ENCODE peak calls at places on chromosomes 1 and 21, in eight cellular contexts. C is iPS DF 6.9; Y is CD8-positive, alpha-beta memory T cell; R is esophagus squamous epithelium; J is skeletal muscle cell; G is fibroblast of villous mesenchyme; A is tibial artery; L is fibroblast of lung. E is an unnamed sample.

GRCh38 chr1:203534526-203534925 is 40.6 kb downstream of the OPTC start:
- DNase-seq in J (peak), C (no peak), L (peak), A (peak), Y (no peak), G (peak), R (no peak), E (peak)

GRCh38 chr1:51930329-51930728 is 51.8 kb upstream of the NRDC start:
- DNase-seq in L (no peak), R (no peak), G (no peak), C (no peak), A (no peak), J (no peak), Y (no peak), E (no peak)

GRCh38 chr21:33262921-33263320 is 3.2 kb upstream of the IL10RB start:
- DNase-seq in J (no peak), R (no peak), Y (no peak), L (no peak), G (no peak), A (no peak), C (no peak), E (no peak)

GRCh38 chr1:200895801-200896570 is 1.3 kb downstream of the INAVA start:
- DNase-seq in A (no peak), L (no peak), G (no peak), C (no peak), J (no peak), R (no peak), Y (no peak), E (no peak)

GRCh38 chr21:14762309-14762708 is 216.2 kb upstream of the SAMSN1 start:
- DNase-seq in L (no peak), G (no peak), R (no peak), Y (no peak), J (no peak), C (no peak), A (no peak), E (no peak)

GRCh38 chr1:11564237-11564636 is 85.3 kb downstream of the DISP3 start:
- DNase-seq in C (no peak), Y (no peak), A (no peak), J (no peak), L (no peak), G (no peak), R (no peak), E (no peak)

GRCh38 chr1:225712391-225712790 is 59.5 kb upstream of the ENAH start:
- DNase-seq in Y (no peak), L (no peak), J (no peak), G (peak), R (no peak), C (no peak), A (no peak), E (no peak)

GRCh38 chr1:5481889-5482288 is 510.3 kb downstream of the NPHP4 start:
- DNase-seq in C (no peak), L (no peak), J (no peak), R (no peak), G (no peak), Y (peak), A (no peak), E (no peak)

GRCh38 chr1:14794136-14794768 is 195.8 kb downstream of the KAZN start:
- DNase-seq in J (no peak), R (no peak), L (peak), C (no peak), A (no peak), Y (no peak), G (no peak), E (no peak)

GRCh38 chr1:60428161-60428560 is 354.6 kb upstream of the C1orf87 start:
- DNase-seq in C (no peak), L (no peak), R (no peak), A (no peak), J (peak), G (peak), Y (no peak), E (no peak)

GRCh38 chr1:41776896-41777431 is 141.8 kb downstream of the HIVEP3 start:
- DNase-seq in C (no peak), Y (no peak), A (no peak), L (no peak), G (no peak), R (no peak), J (no peak), E (no peak)

GRCh38 chr1:40187399-40187798 is 26.2 kb downstream of the RLF start:
- DNase-seq in J (no peak), C (no peak), A (no peak), L (peak), R (no peak), Y (no peak), G (no peak), E (no peak)

GRCh38 chr1:213995603-213996002 is 7.8 kb downstream of the PROX1 start:
- DNase-seq in R (no peak), C (no peak), A (no peak), Y (no peak), J (no peak), L (no peak), G (no peak), E (no peak)

GRCh38 chr1:200867018-200867811 is 5.6 kb upstream of the GPR25 start:
- DNase-seq in J (no peak), G (peak), Y (no peak), R (no peak), C (no peak), L (peak), A (no peak), E (no peak)

GRCh38 chr1:167797005-167797404 is 75.2 kb downstream of the MPZL1 start:
- DNase-seq in R (no peak), G (peak), C (no peak), Y (no peak), J (peak), A (peak), L (peak), E (peak)

GRCh38 chr1:245304698-245305097 is 149.9 kb downstream of the KIF26B start:
- DNase-seq in J (no peak), C (no peak), A (no peak), Y (no peak), L (no peak), R (no peak), G (no peak), E (no peak)

GRCh38 chr21:39581414-39581813 is 31.3 kb upstream of the B3GALT5 start:
- DNase-seq in A (no peak), C (no peak), G (no peak), Y (no peak), J (no peak), L (no peak), R (no peak), E (no peak)

GRCh38 chr1:21117159-21117953 is 59.3 kb downstream of the EIF4G3 start:
- DNase-seq in G (no peak), Y (no peak), J (no peak), A (no peak), C (no peak), L (no peak), R (no peak), E (no peak)

GRCh38 chr1:205458777-205459566 is 3.1 kb upstream of the BLACAT1 start:
- DNase-seq in L (peak), G (peak), J (peak), Y (no peak), A (no peak), R (no peak), C (no peak), E (no peak)

GRCh38 chr1:7891804-7892203 is 38.9 kb upstream of the UTS2 start:
- DNase-seq in C (no peak), G (no peak), L (no peak), A (no peak), R (no peak), J (no peak), Y (no peak), E (no peak)

GRCh38 chr1:109802136-109802900 is 38.6 kb upstream of the EPS8L3 start:
- DNase-seq in J (no peak), Y (peak), R (no peak), C (no peak), G (no peak), A (no peak), L (no peak), E (no peak)

GRCh38 chr21:17491716-17492414 is 21.0 kb upstream of the CXADR start:
- DNase-seq in A (peak), G (peak), J (peak), C (no peak), R (no peak), Y (no peak), L (peak), E (peak)

GRCh38 chr1:204439976-204440375 is 28.4 kb upstream of the PPP1R15B start:
- DNase-seq in R (no peak), J (no peak), A (no peak), C (no peak), Y (no peak), L (no peak), G (no peak), E (no peak)

GRCh38 chr1:102833171-102833570 is 275.2 kb downstream of the COL11A1 start:
- DNase-seq in Y (no peak), R (no peak), L (no peak), C (no peak), A (no peak), J (no peak), G (no peak), E (no peak)

GRCh38 chr1:157948547-157949152 is 44.8 kb upstream of the KIRREL1 start:
- DNase-seq in A (no peak), L (peak), G (peak), R (no peak), C (peak), J (no peak), Y (no peak), E (no peak)

GRCh38 chr1:223733898-223734852 is 21.8 kb downstream of the CAPN2 start:
- DNase-seq in C (no peak), R (no peak), A (no peak), L (no peak), G (no peak), Y (no peak), J (no peak), E (no peak)

GRCh38 chr1:157286646-157287420 is 148.6 kb upstream of the ETV3 start:
- DNase-seq in R (no peak), Y (no peak), C (no peak), L (no peak), J (no peak), A (no peak), G (no peak), E (no peak)

GRCh38 chr1:8427986-8428385 is 110.1 kb downstream of the SLC45A1 start:
- DNase-seq in J (no peak), L (no peak), R (no peak), G (no peak), A (peak), Y (no peak), C (no peak), E (no peak)

GRCh38 chr1:33143181-33143580 is 38.7 kb downstream of the TRIM62 start:
- DNase-seq in Y (no peak), G (peak), R (no peak), J (no peak), A (no peak), L (peak), C (no peak), E (no peak)

GRCh38 chr1:164659621-164660414 is 100.8 kb downstream of the PBX1 start:
- DNase-seq in L (no peak), C (no peak), Y (no peak), J (no peak), R (no peak), A (no peak), G (no peak), E (no peak)

GRCh38 chr1:3727042-3727824 is 25.0 kb upstream of the CCDC27 start:
- DNase-seq in C (no peak), Y (no peak), R (no peak), G (no peak), A (no peak), L (no peak), J (no peak), E (no peak)

GRCh38 chr1:89721351-89721750 is 88.4 kb downstream of the LRRC8C start:
- DNase-seq in L (peak), Y (no peak), C (no peak), R (no peak), J (no peak), G (peak), A (no peak), E (no peak)

GRCh38 chr1:35539073-35539823 is 18.0 kb downstream of the KIAA0319L start:
- DNase-seq in Y (no peak), L (peak), R (no peak), C (no peak), J (no peak), A (no peak), G (peak), E (no peak)

GRCh38 chr1:167185062-167185461 is 35.6 kb upstream of the POU2F1 start:
- DNase-seq in A (no peak), G (no peak), Y (no peak), C (no peak), J (no peak), R (no peak), L (no peak), E (no peak)

GRCh38 chr1:174892016-174892415 is 107.7 kb upstream of the CACYBP start:
- DNase-seq in C (no peak), Y (no peak), L (no peak), G (no peak), A (no peak), R (no peak), J (no peak), E (no peak)

GRCh38 chr1:248631354-248632041 is 3.4 kb downstream of the OR2T11 start:
- DNase-seq in Y (no peak), J (no peak), G (no peak), R (no peak), L (no peak), A (no peak), C (no peak), E (no peak)

GRCh38 chr1:41498809-41499208 is 14.3 kb upstream of the EDN2 start:
- DNase-seq in R (no peak), A (no peak), L (peak), Y (no peak), C (no peak), J (no peak), G (no peak), E (no peak)

GRCh38 chr1:101130673-101131072 is 105.1 kb upstream of the DPH5 start:
- DNase-seq in G (no peak), C (no peak), L (peak), R (no peak), Y (no peak), A (no peak), J (no peak), E (peak)

GRCh38 chr1:24927886-24928630 is 2.0 kb downstream of the RUNX3 start:
- DNase-seq in J (no peak), C (no peak), R (no peak), G (peak), L (no peak), A (no peak), Y (no peak), E (no peak)

GRCh38 chr1:24929091-24929875 is 793 bp downstream of the RUNX3 start:
- DNase-seq in C (no peak), R (no peak), G (no peak), A (no peak), L (no peak), Y (peak), J (no peak), E (no peak)

GRCh38 chr1:24927473-24927872 is 2.6 kb downstream of the RUNX3 start:
- DNase-seq in C (no peak), Y (no peak), R (no peak), G (no peak), J (no peak), A (no peak), L (no peak), E (no peak)

GRCh38 chr1:24929876-24930702 is at the start of gene RUNX3:
- DNase-seq in G (no peak), L (no peak), R (peak), C (no peak), A (peak), J (no peak), Y (peak), E (no peak)

DNA sequence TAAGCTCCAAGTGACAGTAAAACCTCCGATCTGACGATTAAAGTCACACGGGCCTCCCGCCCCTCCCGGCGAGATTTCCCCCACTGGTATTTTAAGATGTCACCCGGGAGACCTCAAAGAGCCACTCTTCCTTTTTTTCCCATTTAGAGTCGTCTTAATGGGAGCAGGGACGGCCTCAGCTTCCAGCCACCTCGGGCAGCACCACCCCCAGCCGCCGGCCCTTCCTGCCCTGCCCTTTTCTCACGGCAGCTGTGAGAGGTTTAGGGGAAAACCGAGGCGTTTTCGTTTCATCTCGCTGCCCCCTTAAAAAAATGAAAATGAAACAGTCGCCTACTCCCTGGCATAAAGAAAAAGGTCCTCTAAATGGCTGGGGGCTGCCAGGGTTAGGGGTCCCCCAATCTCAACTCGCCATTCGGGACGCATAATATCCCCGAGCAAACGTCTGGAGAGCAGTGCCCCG is 1.4 kb downstream of the RUNX3 start:
- DNase-seq in L (no peak), C (no peak), Y (no peak), G (no peak), R (no peak), A (no peak), J (no peak), E (no peak)
- H3K4me3 ChIP-seq in L (peak), C (peak), Y (peak), G (no peak), R (peak), A (peak), J (peak), E (no peak)

GRCh38 chr1:22863766-22864165 is 108.9 kb downstream of the LACTBL1 start:
- DNase-seq in G (no peak), J (no peak), Y (no peak), C (no peak), R (no peak), A (no peak), L (no peak), E (no peak)
- H3K4me3 ChIP-seq in G (no peak), J (no peak), Y (no peak), C (no peak), R (no peak), A (no peak), L (no peak), E (no peak)

DNA sequence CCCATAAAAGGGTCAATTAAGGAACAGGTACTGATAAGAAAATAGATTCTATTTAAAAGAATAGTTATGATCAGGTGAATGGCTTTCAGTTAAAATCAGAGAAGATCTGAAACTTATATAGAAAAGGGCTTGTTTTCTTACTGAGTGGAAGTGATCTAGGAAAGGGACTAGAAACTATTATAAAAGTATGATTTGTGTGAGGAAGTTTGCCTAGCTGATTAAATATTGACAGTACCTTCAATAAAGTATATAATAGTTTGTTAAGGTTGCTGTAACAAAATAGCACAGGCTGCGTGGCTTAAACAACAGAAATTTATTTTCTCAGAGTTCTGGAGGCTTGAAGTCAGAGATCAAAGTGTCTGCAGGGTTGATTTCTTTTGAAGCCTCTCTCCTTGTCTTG is 5.4 kb upstream of the ALG6 start:
- DNase-seq in R (no peak), Y (no peak), G (no peak), L (no peak), J (no peak), A (no peak), C (no peak), E (no peak)
- H3K4me3 ChIP-seq in R (no peak), Y (no peak), G (no peak), L (no peak), J (no peak), A (no peak), C (no peak), E (no peak)

DNA sequence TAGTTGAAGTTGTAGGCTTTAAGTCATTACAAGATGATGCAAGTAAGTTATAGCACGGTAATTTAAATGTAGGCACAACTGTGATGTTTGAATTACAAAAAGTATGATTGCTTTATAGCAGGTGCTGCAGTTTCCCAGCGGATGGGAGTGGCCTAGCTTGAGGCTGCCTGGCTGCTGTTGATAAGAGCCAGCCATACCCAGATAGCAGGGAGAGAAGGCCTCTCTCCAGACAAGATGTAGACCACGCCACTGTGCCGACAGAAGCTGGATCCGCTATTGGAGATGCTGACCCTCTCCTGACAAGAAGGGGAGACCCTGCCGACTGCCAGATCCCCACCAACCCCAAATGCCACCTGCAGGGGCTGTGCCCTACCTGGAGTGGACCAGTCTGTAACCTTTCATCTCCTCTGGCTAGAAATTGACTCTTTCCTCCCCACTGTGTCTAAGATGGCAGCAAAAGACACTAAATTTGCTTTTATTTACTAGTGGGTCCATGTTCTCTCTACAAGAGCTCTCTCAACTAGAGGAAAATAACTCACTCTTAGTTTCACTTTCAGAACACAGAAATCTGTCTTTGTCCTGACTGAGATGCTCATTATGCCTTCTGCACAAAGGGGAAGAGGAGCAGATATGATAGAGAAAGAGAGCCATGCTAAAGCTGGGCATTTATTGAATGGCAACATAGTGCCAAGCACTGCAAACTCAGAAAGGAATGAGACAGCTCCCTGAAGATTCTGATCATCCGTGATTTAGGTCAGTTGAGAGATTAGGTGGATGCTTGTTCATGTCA is 127.9 kb downstream of the URB2 start:
- DNase-seq in Y (no peak), L (no peak), J (no peak), A (no peak), G (no peak), C (no peak), R (no peak), E (no peak)
- H3K4me3 ChIP-seq in Y (peak), L (no peak), J (no peak), A (no peak), G (no peak), C (no peak), R (no peak), E (no peak)

GRCh38 chr1:212684511-212685090 is 15.0 kb downstream of the BATF3 start:
- DNase-seq in Y (no peak), A (no peak), G (no peak), R (no peak), C (no peak), J (no peak), L (no peak), E (no peak)

GRCh38 chr1:212685429-212685828 is 14.2 kb downstream of the BATF3 start:
- DNase-seq in Y (no peak), A (no peak), J (no peak), C (no peak), L (no peak), G (no peak), R (no peak), E (no peak)

GRCh38 chr1:212686069-212686468 is 13.6 kb downstream of the BATF3 start:
- DNase-seq in Y (no peak), L (no peak), R (no peak), C (no peak), G (no peak), J (no peak), A (no peak), E (no peak)

GRCh38 chr1:212683357-212683722 is 16.3 kb downstream of the BATF3 start:
- DNase-seq in G (no peak), Y (no peak), C (no peak), J (no peak), A (peak), R (no peak), L (no peak), E (no peak)

DNA sequence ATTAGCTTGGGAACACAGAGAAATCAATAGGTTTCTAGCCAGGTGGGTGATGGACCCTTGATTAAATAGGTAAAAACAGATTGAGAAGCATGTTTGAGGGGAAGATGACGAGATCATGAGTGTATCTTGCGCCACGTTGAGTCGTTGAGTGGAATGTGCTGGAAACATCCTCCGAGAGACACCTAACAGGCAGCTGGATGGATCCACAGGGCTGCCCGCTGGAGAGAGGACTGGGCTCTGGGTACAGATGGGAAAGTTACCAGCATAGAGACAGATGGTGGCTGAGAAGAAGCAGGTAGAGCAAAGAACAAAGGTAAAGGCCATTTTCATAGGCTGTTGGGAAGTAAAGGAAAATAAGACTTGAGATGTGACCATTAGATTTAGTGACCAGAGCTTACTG is 15.6 kb downstream of the BATF3 start:
- DNase-seq in A (no peak), R (no peak), Y (no peak), L (no peak), C (no peak), J (no peak), G (no peak), E (no peak)
- H3K4me3 ChIP-seq in A (no peak), R (no peak), Y (no peak), L (no peak), C (no peak), J (no peak), G (no peak), E (no peak)

E was measured in kidney epithelial cell.